ENCODE peak calls at places on chromosomes 16 and 17, in four cellular contexts. W is HepG2, P is A549, Q is SK-N-SH. A is an unnamed sample.
A peak's percentile ranks its signal among the peaks of the same experiment; 100 is the strongest.

GRCh38 chr16:79334127-79334526 is 266.4 kb downstream of the MAF start:
- DNase-seq in W (peak; percentile 16), P (peak; percentile 4), Q (no peak), A (no peak)

GRCh38 chr16:78506372-78507193 is 407.1 kb downstream of the WWOX start:
- DNase-seq in W (peak; percentile 63), P (no peak), Q (no peak), A (no peak)

GRCh38 chr17:2837147-2837561 is 40.9 kb downstream of the RAP1GAP2 start:
- DNase-seq in W (no peak), P (no peak), Q (no peak), A (no peak)

GRCh38 chr16:55253987-55254386 is 70.0 kb upstream of the IRX6 start:
- DNase-seq in W (no peak), P (no peak), Q (no peak), A (no peak)

GRCh38 chr17:80997471-80998387 is 6.1 kb downstream of the CHMP6 start:
- DNase-seq in W (no peak), P (no peak), Q (peak; percentile 30), A (no peak)

GRCh38 chr17:78888911-78889496 is 14.0 kb downstream of the CEP295NL start:
- DNase-seq in W (no peak), P (no peak), Q (no peak), A (no peak)

GRCh38 chr16:24728011-24728410 is 1.4 kb upstream of the TNRC6A start:
- DNase-seq in W (no peak), P (no peak), Q (no peak), A (no peak)

GRCh38 chr16:17529982-17530760 is 59.4 kb upstream of the XYLT1 start:
- DNase-seq in W (no peak), P (no peak), Q (no peak), A (no peak)

GRCh38 chr17:70810609-70811008 is 641.3 kb downstream of the KCNJ2 start:
- DNase-seq in W (no peak), P (no peak), Q (no peak), A (peak; percentile 70)

GRCh38 chr16:81703177-81704155 is 75.6 kb upstream of the PLCG2 start:
- DNase-seq in W (no peak), P (peak; percentile 80), Q (no peak), A (peak; percentile 91)

GRCh38 chr17:11047228-11047627 is 193.8 kb upstream of the SHISA6 start:
- DNase-seq in W (no peak), P (no peak), Q (no peak), A (no peak)

GRCh38 chr17:3905017-3905486 is 11.2 kb downstream of the P2RX1 start:
- DNase-seq in W (no peak), P (no peak), Q (no peak), A (no peak)

GRCh38 chr16:280991-281659 is 734 bp downstream of the ARHGDIG start:
- DNase-seq in W (no peak), P (no peak), Q (no peak), A (no peak)

GRCh38 chr16:52863000-52863399 is 189.7 kb downstream of the CHD9NB start:
- DNase-seq in W (no peak), P (no peak), Q (no peak), A (no peak)

GRCh38 chr17:58679263-58680037 is 12.4 kb downstream of the TEX14 start:
- DNase-seq in W (peak; percentile 78), P (peak; percentile 71), Q (no peak), A (peak; percentile 52)

GRCh38 chr17:6556121-6557039 is at the start of gene PITPNM3:
- DNase-seq in W (no peak), P (no peak), Q (peak; percentile 75), A (no peak)

GRCh38 chr17:44086364-44087311 is 16.1 kb downstream of the G6PC3 start:
- DNase-seq in W (peak; percentile 83), P (peak; percentile 96), Q (peak; percentile 81), A (peak; percentile 98)

GRCh38 chr17:16005641-16006040 is 6.0 kb downstream of the TTC19 start:
- DNase-seq in W (no peak), P (no peak), Q (no peak), A (peak; percentile 30)

GRCh38 chr16:67530013-67530939 is 1.6 kb downstream of the RIPOR1 start:
- DNase-seq in W (no peak), P (no peak), Q (peak; percentile 89), A (peak; percentile 76)

GRCh38 chr16:70592106-70592571 is 54.2 kb upstream of the IL34 start:
- DNase-seq in W (no peak), P (no peak), Q (no peak), A (no peak)

GRCh38 chr16:83475108-83475507 is 332.7 kb upstream of the HSBP1 start:
- DNase-seq in W (no peak), P (no peak), Q (no peak), A (peak; percentile 35)

GRCh38 chr17:8623591-8623990 is 6.9 kb downstream of the MYH10 start:
- DNase-seq in W (no peak), P (no peak), Q (no peak), A (no peak)

GRCh38 chr17:56937688-56938087 is 23.2 kb downstream of the COIL start:
- DNase-seq in W (no peak), P (no peak), Q (no peak), A (no peak)

GRCh38 chr17:62816282-62816839 is 8.2 kb upstream of the MARCHF10 start:
- DNase-seq in W (no peak), P (no peak), Q (no peak), A (peak; percentile 60)

GRCh38 chr17:30241051-30241450 is 5.6 kb upstream of the SLC6A4 start:
- DNase-seq in W (no peak), P (no peak), Q (no peak), A (no peak)

GRCh38 chr16:7393680-7394079 is 61.0 kb downstream of the RBFOX1 start:
- DNase-seq in W (no peak), P (no peak), Q (no peak), A (no peak)

GRCh38 chr16:53745126-53745525 is 41.2 kb downstream of the FTO start:
- DNase-seq in W (no peak), P (no peak), Q (no peak), A (no peak)

GRCh38 chr17:35542990-35543389 is 5.5 kb upstream of the SLFN12L start:
- DNase-seq in W (no peak), P (no peak), Q (no peak), A (no peak)

GRCh38 chr17:74763565-74764387 is 12.4 kb downstream of the NAT9 start:
- DNase-seq in W (peak; percentile 97), P (no peak), Q (peak; percentile 40), A (no peak)

GRCh38 chr17:50949128-50950001 is 83.2 kb upstream of the TOB1 start:
- DNase-seq in W (no peak), P (no peak), Q (no peak), A (no peak)

GRCh38 chr17:7438050-7438614 is 1.2 kb upstream of the FGF11 start:
- DNase-seq in W (no peak), P (no peak), Q (no peak), A (no peak)

GRCh38 chr17:64077409-64077808 is 52.5 kb downstream of the ERN1 start:
- DNase-seq in W (no peak), P (no peak), Q (no peak), A (peak; percentile 41)

GRCh38 chr16:69848635-69849545 is 86.8 kb downstream of the WWP2 start:
- DNase-seq in W (no peak), P (no peak), Q (no peak), A (peak; percentile 96)

GRCh38 chr17:17979778-17980177 is 7.1 kb downstream of the DRC3 start:
- DNase-seq in W (no peak), P (no peak), Q (no peak), A (no peak)

GRCh38 chr17:37092041-37092440 is 143.3 kb downstream of the AATF start:
- DNase-seq in W (peak; percentile 17), P (no peak), Q (no peak), A (no peak)

GRCh38 chr16:5709889-5710288 is 612.3 kb upstream of the EEF2KMT start:
- DNase-seq in W (no peak), P (no peak), Q (no peak), A (peak; percentile 0)

GRCh38 chr16:68664297-68664696 is 19.2 kb downstream of the CDH3 start:
- DNase-seq in W (no peak), P (no peak), Q (no peak), A (no peak)
- TF ChIP-seq SMC3 in W (no peak), P (no peak), Q (no peak), A (no peak)

GRCh38 chr16:27243725-27244362 is 24.7 kb downstream of the NSMCE1 start:
- DNase-seq in W (no peak), P (no peak), Q (no peak), A (no peak)

GRCh38 chr16:27244363-27244755 is 24.2 kb downstream of the NSMCE1 start:
- DNase-seq in W (no peak), P (no peak), Q (no peak), A (no peak)

GRCh38 chr16:27245276-27246231 is 23.0 kb downstream of the NSMCE1 start:
- DNase-seq in W (no peak), P (peak; percentile 65), Q (no peak), A (peak; percentile 99)

GRCh38 chr16:27248036-27248435 is 20.5 kb downstream of the NSMCE1 start:
- DNase-seq in W (no peak), P (no peak), Q (no peak), A (no peak)

DNA sequence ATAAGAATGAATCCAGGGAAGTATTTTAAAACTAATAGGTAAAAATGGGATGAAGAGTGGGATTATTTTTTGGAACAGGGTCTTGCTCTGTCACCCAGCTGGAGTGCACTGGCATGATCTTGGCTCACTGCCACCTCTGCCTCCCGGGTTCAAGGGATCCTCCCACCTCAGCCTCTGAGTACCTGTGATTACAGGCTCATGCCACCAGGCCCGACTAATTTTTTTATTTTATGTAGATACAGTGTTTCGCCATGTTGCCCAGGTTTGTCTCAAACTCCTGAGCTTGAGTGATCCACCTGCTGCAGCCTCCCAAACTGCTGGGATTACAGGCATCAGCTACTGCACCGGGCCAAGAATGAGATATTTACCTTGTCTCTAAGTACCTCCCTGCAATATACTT is 22.1 kb downstream of the NSMCE1 start:
- DNase-seq in W (no peak), P (no peak), Q (no peak), A (no peak)
- TF ChIP-seq SMC3 in W (no peak), P (no peak), Q (no peak), A (no peak)

GRCh38 chr17:76333673-76334505 is 19.8 kb downstream of the PRPSAP1 start:
- DNase-seq in W (no peak), P (no peak), Q (no peak), A (no peak)

GRCh38 chr17:76335716-76336381 is 17.9 kb downstream of the PRPSAP1 start:
- DNase-seq in W (no peak), P (no peak), Q (no peak), A (no peak)

GRCh38 chr17:76341301-76341700 is 12.4 kb downstream of the PRPSAP1 start:
- DNase-seq in W (no peak), P (no peak), Q (no peak), A (no peak)

GRCh38 chr17:76337413-76337777 is 16.3 kb downstream of the PRPSAP1 start:
- DNase-seq in W (no peak), P (no peak), Q (no peak), A (peak; percentile 18)

GRCh38 chr17:76336756-76337412 is 16.8 kb downstream of the PRPSAP1 start:
- DNase-seq in W (no peak), P (no peak), Q (no peak), A (no peak)
- TF ChIP-seq SMC3 in W (no peak), P (no peak), Q (no peak), A (no peak)

GRCh38 chr17:76556759-76557367 is 17.0 kb downstream of the PRCD start:
- DNase-seq in W (peak; percentile 53), P (no peak), Q (no peak), A (peak; percentile 49)

GRCh38 chr17:76557368-76558209 is 17.7 kb downstream of the PRCD start:
- DNase-seq in W (peak; percentile 98), P (peak; percentile 84), Q (peak; percentile 98), A (peak; percentile 96)

GRCh38 chr17:76560877-76561221 is 21.0 kb downstream of the PRCD start:
- DNase-seq in W (no peak), P (no peak), Q (no peak), A (no peak)

GRCh38 chr17:76560036-76560876 is 20.4 kb downstream of the PRCD start:
- DNase-seq in W (no peak), P (no peak), Q (no peak), A (no peak)

GRCh38 chr17:76558210-76559095 is 18.6 kb downstream of the PRCD start:
- DNase-seq in W (no peak), P (no peak), Q (peak; percentile 69), A (peak; percentile 20)
- TF ChIP-seq SMC3 in W (peak; percentile 65), P (peak; percentile 71), Q (peak; percentile 61), A (peak; percentile 40)